ENCODE peak calls at places on chromosomes 2 and 18, in seven cellular contexts. T is amygdala; K is SK-N-DZ; N is iris pigment epithelial cell; W is prostate gland; C is activated CD8-positive, alpha-beta T cell treated with anti-CD3 and anti-CD28 coated beads, Interleukin-2, amount 10 ng/mL, durations not matched to agents 7 days and 5 days; P is activated naive CD8-positive, alpha-beta T cell treated with anti-CD3 and anti-CD28 coated beads, Interleukin-2, amount 10 ng/mL, durations not matched to agents 7 days and 5 days. O is an unnamed sample.

GRCh38 chr18:63963610-63964256 is 6.1 kb upstream of the SERPINB8 start:
- DNase-seq in W (peak; percentile 52), T (no peak), C (peak; percentile 59), N (peak; percentile 76), P (no peak), K (no peak), O (peak; percentile 71)

GRCh38 chr2:109318150-109318948 is 189.3 kb downstream of the SH3RF3 start:
- DNase-seq in W (peak; percentile 44), N (peak; percentile 95), C (no peak), P (no peak), K (no peak), T (peak; percentile 85), O (no peak)

GRCh38 chr2:98484652-98485452 is 40.2 kb downstream of the INPP4A start:
- DNase-seq in N (no peak), P (no peak), W (no peak), C (peak; percentile 23), T (no peak), K (no peak), O (no peak)

GRCh38 chr2:112077814-112078213 is 22.7 kb downstream of the TMEM87B start:
- DNase-seq in K (no peak), N (no peak), T (no peak), P (no peak), W (no peak), C (no peak), O (no peak)

GRCh38 chr18:48539406-48540328 is 836 bp downstream of the CTIF start:
- DNase-seq in P (peak; percentile 54), K (peak; percentile 37), T (peak; percentile 82), W (no peak), C (peak; percentile 27), N (peak; percentile 76), O (peak; percentile 68)

GRCh38 chr18:54787098-54787497 is 41.2 kb upstream of the RAB27B start:
- DNase-seq in K (no peak), W (no peak), N (no peak), P (no peak), T (no peak), C (no peak), O (no peak)

GRCh38 chr2:53572696-53573095 is 194.9 kb upstream of the CHAC2 start:
- DNase-seq in T (no peak), N (no peak), C (no peak), W (no peak), K (no peak), P (no peak), O (no peak)

GRCh38 chr2:216695401-216695821 is at the start of gene IGFBP5:
- DNase-seq in P (no peak), W (peak; percentile 86), K (peak; percentile 49), T (peak; percentile 58), N (peak; percentile 90), C (no peak), O (no peak)

GRCh38 chr2:10790228-10790973 is 22.2 kb downstream of the PDIA6 start:
- DNase-seq in C (peak; percentile 35), N (no peak), K (no peak), W (no peak), T (no peak), P (no peak), O (peak; percentile 61)

GRCh38 chr18:10487161-10487560 is 32.7 kb downstream of the APCDD1 start:
- DNase-seq in W (no peak), T (no peak), P (no peak), C (no peak), K (no peak), N (no peak), O (peak; percentile 79)

GRCh38 chr2:119786312-119786711 is 26.6 kb downstream of the PTPN4 start:
- DNase-seq in P (no peak), W (no peak), T (no peak), K (no peak), C (no peak), N (no peak), O (no peak)

GRCh38 chr2:133839677-133840076 is 271.4 kb upstream of the NCKAP5 start:
- DNase-seq in N (no peak), C (no peak), T (no peak), K (no peak), P (no peak), W (no peak), O (no peak)

GRCh38 chr18:24964213-24964612 is 387.8 kb downstream of the ZNF521 start:
- DNase-seq in C (no peak), P (no peak), K (no peak), T (no peak), W (no peak), N (no peak), O (peak; percentile 74)